ENCODE peak calls at places on chromosome 1, in seven cellular contexts. X, G, H, D, R, F and B are unnamed samples.

GRCh38 chr1:92848201-92848600 is 16.4 kb downstream of the RPL5 start:
- DNase-seq in X (no peak), G (no peak), H (no peak), D (no peak), R (no peak), F (no peak), B (no peak)

GRCh38 chr1:23169727-23170335 is 1.2 kb upstream of the LUZP1 start:
- DNase-seq in X (peak; percentile 41), G (peak; percentile 30), H (peak; percentile 71), D (peak; percentile 88), R (no peak), F (peak; percentile 60), B (peak; percentile 95)

GRCh38 chr1:18938707-18939070 is 17.8 kb downstream of the IFFO2 start:
- DNase-seq in X (no peak), G (no peak), H (no peak), D (no peak), R (no peak), F (no peak), B (no peak)

GRCh38 chr1:23787701-23788100 is 3.2 kb upstream of the LYPLA2 start:
- DNase-seq in X (no peak), G (no peak), H (no peak), D (no peak), R (no peak), F (no peak), B (no peak)

GRCh38 chr1:95023399-95024050 is 49.2 kb downstream of the ALG14 start:
- DNase-seq in X (no peak), G (no peak), H (no peak), D (no peak), R (peak; percentile 79), F (no peak), B (peak; percentile 83)

GRCh38 chr1:51301152-51301843 is 29.1 kb downstream of the TTC39A start:
- DNase-seq in X (no peak), G (no peak), H (no peak), D (peak; percentile 47), R (no peak), F (no peak), B (peak; percentile 20)

GRCh38 chr1:161305872-161306519 is 3.8 kb downstream of the MPZ start:
- DNase-seq in X (peak; percentile 93), G (peak; percentile 91), H (peak; percentile 90), D (peak; percentile 90), R (no peak), F (peak; percentile 80), B (peak; percentile 67)

GRCh38 chr1:157542676-157543075 is 9.6 kb downstream of the FCRL5 start:
- DNase-seq in X (peak; percentile 52), G (no peak), H (no peak), D (no peak), R (no peak), F (no peak), B (no peak)

GRCh38 chr1:156259805-156260204 is 11.9 kb upstream of the PAQR6 start:
- DNase-seq in X (no peak), G (no peak), H (no peak), D (no peak), R (no peak), F (no peak), B (no peak)

GRCh38 chr1:66852870-66853269 is 51.8 kb upstream of the INSL5 start:
- DNase-seq in X (no peak), G (no peak), H (no peak), D (no peak), R (no peak), F (no peak), B (no peak)

GRCh38 chr1:161020573-161021167 is at the start of gene F11R:
- DNase-seq in X (peak; percentile 71), G (peak; percentile 90), H (no peak), D (no peak), R (peak; percentile 62), F (peak; percentile 73), B (no peak)

GRCh38 chr1:226149806-226150205 is 36.7 kb downstream of the ACBD3 start:
- DNase-seq in X (no peak), G (peak; percentile 58), H (no peak), D (no peak), R (no peak), F (no peak), B (peak; percentile 67)

GRCh38 chr1:48878191-48878940 is 101.7 kb upstream of the BEND5 start:
- DNase-seq in X (no peak), G (peak; percentile 20), H (no peak), D (no peak), R (peak; percentile 93), F (peak; percentile 64), B (peak; percentile 81)

GRCh38 chr1:176815621-176816020 is 348.9 kb downstream of the ASTN1 start:
- DNase-seq in X (no peak), G (no peak), H (no peak), D (no peak), R (no peak), F (no peak), B (no peak)

GRCh38 chr1:151828931-151829330 is 2.7 kb downstream of the RORC start:
- DNase-seq in X (peak; percentile 34), G (peak; percentile 80), H (peak; percentile 62), D (no peak), R (peak; percentile 62), F (peak; percentile 79), B (no peak)

GRCh38 chr1:147620543-147620942 is 49.8 kb downstream of the ACP6 start:
- DNase-seq in X (peak; percentile 34), G (no peak), H (no peak), D (no peak), R (no peak), F (no peak), B (no peak)

GRCh38 chr1:66439028-66439427 is 94.9 kb upstream of the SGIP1 start:
- DNase-seq in X (no peak), G (no peak), H (no peak), D (no peak), R (peak; percentile 36), F (no peak), B (peak; percentile 69)

GRCh38 chr1:217911908-217912307 is 280.8 kb downstream of the SPATA17 start:
- DNase-seq in X (no peak), G (no peak), H (no peak), D (no peak), R (peak; percentile 67), F (no peak), B (no peak)
- TF ChIP-seq CTCF in X (no peak), G (peak; percentile 12), H (no peak), D (no peak), R (peak; percentile 91), F (no peak), B (no peak)

GRCh38 chr1:6603851-6604558 is 1.3 kb upstream of the KLHL21 start:
- DNase-seq in X (peak; percentile 59), G (peak; percentile 75), H (peak; percentile 82), D (peak; percentile 94), R (peak; percentile 38), F (peak; percentile 72), B (peak; percentile 95)
- H3K4me3 ChIP-seq in X (no peak overlapping the region), G (peak overlapping the region; percentile 40), H (peak overlapping the region; percentile 79), D (peak overlapping the region; percentile 77), R (peak overlapping the region; percentile 86), F (peak overlapping the region; percentile 58), B (peak overlapping the region; percentile 65)

GRCh38 chr1:153608089-153608672 is 4.8 kb downstream of the S100A16 start:
- DNase-seq in X (no peak), G (no peak), H (no peak), D (no peak), R (peak; percentile 72), F (no peak), B (no peak)
- TF ChIP-seq CTCF in X (no peak), G (no peak), H (no peak), D (no peak), R (no peak), F (no peak), B (no peak)

DNA sequence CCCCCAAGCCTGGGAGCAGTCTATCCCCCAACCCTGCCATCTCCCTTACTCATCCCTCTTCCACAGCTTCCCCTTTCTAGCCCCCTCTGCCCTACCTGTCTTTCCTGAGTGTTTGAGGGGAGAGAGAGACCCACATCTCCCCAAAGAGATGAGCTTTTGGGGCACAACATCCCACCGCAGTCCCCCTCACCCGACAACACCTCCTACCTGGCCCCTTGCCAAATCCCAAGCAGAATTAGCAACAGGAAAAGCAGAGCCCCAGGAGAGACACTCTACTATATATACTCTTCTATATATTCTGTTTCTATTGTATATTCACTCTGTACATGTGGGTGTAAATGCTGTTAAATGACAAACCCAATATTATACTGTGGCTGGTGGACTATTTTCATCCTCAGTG is 9.9 kb upstream of the KCNC4 start:
- DNase-seq in X (no peak), G (no peak), H (no peak), D (no peak), R (no peak), F (no peak), B (no peak)
- H3K4me3 ChIP-seq in X (no peak overlapping the region), G (no peak overlapping the region), H (no peak overlapping the region), D (no peak overlapping the region), R (no peak overlapping the region), F (no peak overlapping the region), B (no peak overlapping the region)

DNA sequence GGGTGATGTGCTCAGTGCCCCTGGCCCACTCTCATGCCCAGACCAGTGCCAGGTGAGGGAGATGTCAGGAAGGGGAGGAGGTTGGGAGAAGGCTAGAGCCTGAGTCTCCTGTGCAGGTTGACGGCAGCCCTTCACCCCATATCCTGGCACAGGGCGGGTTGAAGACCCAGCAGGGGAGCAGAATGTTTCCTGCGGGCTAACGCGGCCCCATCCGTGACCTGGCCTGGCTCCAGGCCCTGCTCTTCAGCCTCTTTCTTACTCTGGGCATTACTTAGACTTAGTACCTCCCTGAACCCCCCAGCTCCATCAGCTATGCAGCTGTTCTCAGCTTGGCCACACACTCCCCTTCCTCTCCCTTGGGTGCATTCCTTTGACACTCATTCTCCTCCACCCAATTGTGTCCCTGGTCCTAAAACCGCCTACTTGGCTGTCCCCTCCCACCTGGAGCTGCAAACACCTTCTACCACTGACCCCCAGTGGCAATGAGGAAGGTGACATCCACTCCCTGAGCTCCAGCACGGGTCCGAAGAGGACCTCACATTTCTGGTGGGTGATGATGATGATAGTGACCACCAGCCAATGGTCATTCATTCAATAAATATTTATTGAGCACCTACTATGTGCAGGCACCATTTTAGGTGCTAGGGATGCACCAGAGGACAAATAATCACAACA is 179.0 kb downstream of the PTPRU start:
- DNase-seq in X (no peak), G (no peak), H (no peak), D (no peak), R (peak; percentile 51), F (no peak), B (no peak)
- TF ChIP-seq CTCF in X (no peak), G (peak; percentile 24), H (no peak), D (no peak), R (peak; percentile 53), F (no peak), B (no peak)